ENCODE peak calls at places on chromosome X, in eight cellular contexts. S is stimulated activated CD4-positive, alpha-beta T cell treated with anti-CD3 and anti-CD28 coated beads, TNF-alpha, amount 100 ng/mL, for 24 hours; W is GM03348; Z is NCI-H1436; I is NCI-H1694; A is naive thymus-derived CD4-positive, alpha-beta T cell; M is NCI-H1092 treated with DMSO at 0.1 percent for 48 hours; X is RPMI8226. T is an unnamed sample.
A peak's percentile ranks its signal among the peaks of the same experiment; 100 is the strongest.

GRCh38 chrX:150483576-150483975 is 84.8 kb upstream of the MTM1 start:
- DNase-seq in M (no peak), A (no peak), S (no peak), W (no peak), Z (no peak), I (no peak), X (no peak), T (no peak)

GRCh38 chrX:9873952-9874351 is 87.7 kb downstream of the SHROOM2 start:
- DNase-seq in A (peak; percentile 31), W (peak; percentile 24), I (no peak), M (peak; percentile 26), X (peak; percentile 59), S (peak; percentile 2), Z (no peak), T (peak; percentile 54)

GRCh38 chrX:108186811-108187210 is 95.2 kb downstream of the ATG4A start:
- DNase-seq in A (no peak), I (no peak), X (no peak), M (no peak), S (no peak), Z (no peak), W (peak; percentile 4), T (no peak)

GRCh38 chrX:138845791-138846190 is 134.3 kb upstream of the FGF13 start:
- DNase-seq in A (no peak), S (no peak), M (no peak), Z (no peak), I (no peak), W (no peak), X (no peak), T (no peak)

GRCh38 chrX:24525455-24525854 is 60.4 kb downstream of the PDK3 start:
- DNase-seq in Z (no peak), S (no peak), M (no peak), X (no peak), I (no peak), A (no peak), W (no peak), T (no peak)

GRCh38 chrX:9604111-9604907 is 139.5 kb downstream of the TBL1X start:
- DNase-seq in S (no peak), W (peak; percentile 76), Z (no peak), A (no peak), X (no peak), M (no peak), I (no peak), T (no peak)

GRCh38 chrX:13389501-13389900 is 69.6 kb upstream of the ATXN3L start:
- DNase-seq in S (no peak), M (no peak), W (no peak), Z (no peak), X (no peak), A (no peak), I (no peak), T (no peak)

GRCh38 chrX:108437789-108438623 is at the start of gene COL4A6:
- DNase-seq in X (no peak), S (no peak), I (no peak), Z (peak; percentile 3), W (peak; percentile 3), A (no peak), M (no peak), T (no peak)

GRCh38 chrX:130108647-130109428 is 1.5 kb downstream of the ELF4 start:
- DNase-seq in I (no peak), A (peak; percentile 24), M (no peak), X (peak; percentile 56), S (no peak), W (peak; percentile 65), Z (no peak), T (no peak)

GRCh38 chrX:120749141-120749846 is 119.4 kb upstream of the C1GALT1C1 start:
- DNase-seq in A (no peak), S (no peak), W (peak; percentile 30), Z (peak; percentile 56), M (peak; percentile 96), X (peak; percentile 72), I (no peak), T (no peak)

GRCh38 chrX:41022579-41022978 is 62.7 kb upstream of the USP9X start:
- DNase-seq in A (no peak), M (no peak), X (no peak), W (peak; percentile 6), S (no peak), I (no peak), Z (no peak), T (no peak)

GRCh38 chrX:16635040-16635439 is 14.9 kb upstream of the S100G start:
- DNase-seq in I (no peak), W (no peak), A (no peak), S (no peak), X (no peak), M (no peak), Z (no peak), T (no peak)

GRCh38 chrX:16826207-16826606 is 39.9 kb downstream of the TXLNG start:
- DNase-seq in X (peak; percentile 33), I (peak; percentile 29), Z (no peak), S (no peak), W (peak; percentile 22), M (peak; percentile 37), A (no peak), T (peak; percentile 59)

GRCh38 chrX:64230123-64230970 is at the start of gene ASB12:
- DNase-seq in W (no peak), S (no peak), Z (no peak), I (no peak), M (no peak), A (no peak), X (no peak), T (no peak)

GRCh38 chrX:39814391-39814790 is 283.4 kb downstream of the BCOR start:
- DNase-seq in I (peak; percentile 67), Z (peak; percentile 26), A (peak; percentile 17), M (peak; percentile 61), X (peak; percentile 29), W (peak; percentile 27), S (no peak), T (peak; percentile 15)

GRCh38 chrX:68175569-68175968 is 257.7 kb downstream of the OPHN1 start:
- DNase-seq in I (no peak), A (no peak), M (no peak), X (no peak), S (no peak), Z (no peak), W (peak; percentile 31), T (no peak)

GRCh38 chrX:119760026-119760902 is 1.9 kb downstream of the SOWAHD start:
- DNase-seq in X (no peak), M (no peak), W (no peak), I (no peak), S (no peak), A (no peak), Z (no peak), T (no peak)

GRCh38 chrX:47456080-47456479 is 26.9 kb downstream of the ZNF41 start:
- DNase-seq in W (no peak), I (no peak), Z (no peak), A (no peak), M (no peak), X (no peak), S (no peak), T (peak; percentile 18)

GRCh38 chrX:47187106-47187677 is 6.4 kb upstream of the UBA1 start:
- DNase-seq in Z (no peak), X (no peak), A (no peak), M (no peak), W (no peak), I (no peak), S (no peak), T (peak; percentile 30)

T was measured in G401.